ENCODE peak calls at places on chromosome 1, in four cellular contexts. One of them, this sample, is unnamed.

GRCh38 chr1:28761189-28761588 is 24.4 kb downstream of the YTHDF2 start:
- DNase-seq in PC-3: no peak
- DNase-seq in fibroblast of the aortic adventitia: no peak
- DNase-seq in RPMI7951: no peak
- DNase-seq in this sample: no peak

GRCh38 chr1:169707917-169708604 is 3.4 kb downstream of the SELL start:
- DNase-seq in PC-3: no peak
- DNase-seq in fibroblast of the aortic adventitia: no peak
- DNase-seq in RPMI7951: no peak
- DNase-seq in this sample: peak; percentile 49

GRCh38 chr1:178931843-178932551 is 61.1 kb upstream of the ANGPTL1 start:
- DNase-seq in PC-3: no peak
- DNase-seq in fibroblast of the aortic adventitia: peak; percentile 84
- DNase-seq in RPMI7951: peak; percentile 19
- DNase-seq in this sample: no peak

GRCh38 chr1:205963756-205964155 is 20.5 kb upstream of the SLC26A9 start:
- DNase-seq in PC-3: no peak
- DNase-seq in fibroblast of the aortic adventitia: no peak
- DNase-seq in RPMI7951: no peak
- DNase-seq in this sample: no peak

GRCh38 chr1:1199141-1199960 is 7.0 kb downstream of the TNFRSF18 start:
- DNase-seq in PC-3: no peak
- DNase-seq in fibroblast of the aortic adventitia: no peak
- DNase-seq in RPMI7951: no peak
- DNase-seq in this sample: no peak

GRCh38 chr1:154866995-154867795 is 2.9 kb downstream of the KCNN3 start:
- DNase-seq in PC-3: peak; percentile 79
- DNase-seq in fibroblast of the aortic adventitia: peak; percentile 69
- DNase-seq in RPMI7951: peak; percentile 74
- DNase-seq in this sample: no peak

GRCh38 chr1:190908691-190909090 is 431.0 kb upstream of the BRINP3 start:
- DNase-seq in PC-3: peak; percentile 31
- DNase-seq in fibroblast of the aortic adventitia: peak; percentile 14
- DNase-seq in RPMI7951: no peak
- DNase-seq in this sample: no peak

GRCh38 chr1:113369040-113369439 is 21.3 kb upstream of the MAGI3 start:
- DNase-seq in PC-3: no peak
- DNase-seq in fibroblast of the aortic adventitia: no peak
- DNase-seq in RPMI7951: no peak
- DNase-seq in this sample: no peak

GRCh38 chr1:230248876-230249275 is 177.3 kb downstream of the PGBD5 start:
- DNase-seq in PC-3: no peak
- DNase-seq in fibroblast of the aortic adventitia: peak; percentile 58
- DNase-seq in RPMI7951: no peak
- DNase-seq in this sample: no peak

GRCh38 chr1:157073944-157074685 is 25.5 kb downstream of the ETV3L start:
- DNase-seq in PC-3: peak; percentile 49
- DNase-seq in fibroblast of the aortic adventitia: peak; percentile 71
- DNase-seq in RPMI7951: peak; percentile 66
- DNase-seq in this sample: no peak

GRCh38 chr1:32392358-32392757 is 1.9 kb downstream of the BSDC1 start:
- DNase-seq in PC-3: no peak
- DNase-seq in fibroblast of the aortic adventitia: peak; percentile 33
- DNase-seq in RPMI7951: no peak
- DNase-seq in this sample: no peak

GRCh38 chr1:117653195-117653594 is 47.3 kb downstream of the TENT5C start:
- DNase-seq in PC-3: no peak
- DNase-seq in fibroblast of the aortic adventitia: no peak
- DNase-seq in RPMI7951: no peak
- DNase-seq in this sample: no peak

GRCh38 chr1:37634554-37635308 is at the start of gene RSPO1:
- DNase-seq in PC-3: no peak
- DNase-seq in fibroblast of the aortic adventitia: peak; percentile 7
- DNase-seq in RPMI7951: peak; percentile 5
- DNase-seq in this sample: no peak

GRCh38 chr1:116232989-116233514 is 121.9 kb downstream of the MAB21L3 start:
- DNase-seq in PC-3: no peak
- DNase-seq in fibroblast of the aortic adventitia: no peak
- DNase-seq in RPMI7951: no peak
- DNase-seq in this sample: peak; percentile 45

GRCh38 chr1:241715956-241716355 is 63.9 kb downstream of the WDR64 start:
- DNase-seq in PC-3: no peak
- DNase-seq in fibroblast of the aortic adventitia: no peak
- DNase-seq in RPMI7951: no peak
- DNase-seq in this sample: no peak

GRCh38 chr1:101236546-101237228 is at the start of gene S1PR1:
- DNase-seq in PC-3: peak; percentile 37
- DNase-seq in fibroblast of the aortic adventitia: peak; percentile 49
- DNase-seq in RPMI7951: peak; percentile 45
- DNase-seq in this sample: peak; percentile 80

This sample was measured in central memory CD4-positive, alpha-beta T cell.